ENCODE peak calls at places on chromosomes 2 and 18, in five cellular contexts. T is AG09309; W is stimulated activated CD8-positive, alpha-beta memory T cell treated with anti-CD3 and anti-CD28 coated beads, Interleukin-12 subunit alpha, Interleukin-12 subunit beta, amount 100 ng/mL, for 1 hour; C is activated T-cell treated with anti-CD3 and anti-CD28 coated beads, Interleukin-2, amount 50 U/mL, for 1 hour; D is fibroblast of the aortic adventitia. L is an unnamed sample.

GRCh38 chr2:73930386-73930785 is 3.7 kb downstream of the DGUOK start:
- DNase-seq in T (no peak), C (no peak), W (no peak), D (no peak), L (no peak)

GRCh38 chr2:47607315-47608061 is 175.5 kb upstream of the MSH6 start:
- DNase-seq in D (no peak), T (no peak), W (no peak), C (no peak), L (peak; percentile 45)

GRCh38 chr18:50559750-50560680 is at the start of gene MAPK4:
- DNase-seq in W (no peak), C (peak; percentile 17), D (peak; percentile 4), T (no peak), L (peak; percentile 92)

GRCh38 chr2:98372121-98372520 is 25.9 kb downstream of the CNGA3 start:
- DNase-seq in D (no peak), C (no peak), W (no peak), T (no peak), L (no peak)

GRCh38 chr2:28544069-28544346 is 48.1 kb downstream of the PLB1 start:
- DNase-seq in W (no peak), D (no peak), C (no peak), T (no peak), L (no peak)

GRCh38 chr2:182038579-182038978 is 52.9 kb downstream of the PPP1R1C start:
- DNase-seq in D (peak; percentile 58), W (no peak), C (no peak), T (no peak), L (no peak)

GRCh38 chr18:34709631-34710429 is at the start of gene DTNA:
- DNase-seq in C (no peak), D (peak; percentile 94), T (peak; percentile 92), W (no peak), L (no peak)

GRCh38 chr2:9666306-9666705 is 35.5 kb upstream of the YWHAQ start:
- DNase-seq in W (no peak), T (no peak), D (peak; percentile 25), C (no peak), L (no peak)

GRCh38 chr2:200306969-200307811 is 697 bp downstream of the SPATS2L start:
- DNase-seq in T (no peak), D (no peak), C (peak; percentile 35), W (no peak), L (peak; percentile 33)

GRCh38 chr2:180130403-180130802 is 123.3 kb upstream of the CWC22 start:
- DNase-seq in C (no peak), D (peak; percentile 33), T (no peak), W (no peak), L (no peak)

GRCh38 chr18:65788373-65788772 is 37.6 kb downstream of the CDH7 start:
- DNase-seq in W (no peak), T (no peak), C (no peak), D (no peak), L (no peak)

GRCh38 chr2:240060977-240061591 is 7.8 kb upstream of the OR6B3 start:
- DNase-seq in W (peak; percentile 33), T (peak; percentile 17), C (no peak), D (peak; percentile 67), L (no peak)

GRCh38 chr2:163673522-163673921 is 62.3 kb downstream of the FIGN start:
- DNase-seq in D (no peak), W (no peak), C (no peak), T (no peak), L (no peak)

GRCh38 chr2:199409705-199410104 is 48.0 kb downstream of the SATB2 start:
- DNase-seq in T (no peak), W (no peak), D (no peak), C (no peak), L (no peak)

GRCh38 chr2:102122115-102122514 is 20.4 kb upstream of the IL1R1 start:
- DNase-seq in T (peak; percentile 86), D (peak; percentile 94), C (no peak), W (no peak), L (no peak)

GRCh38 chr18:36514778-36515177 is 217.3 kb downstream of the FHOD3 start:
- DNase-seq in C (no peak), D (no peak), T (no peak), W (no peak), L (no peak)

L was measured in upper lobe of left lung.